ENCODE peak calls at places on chromosomes 6 and 20, in six cellular contexts. C is fibroblast of mammary gland, E is tibial artery, H is AG09309, O is heart left ventricle, V is body of pancreas. X is an unnamed sample.

GRCh38 chr20:6780414-6780813 is 12.9 kb downstream of the BMP2 start:
- DNase-seq in O (peak; percentile 27), C (no peak), V (peak; percentile 9), H (no peak), E (no peak), X (no peak)

GRCh38 chr20:3245156-3245555 is 6.2 kb upstream of the SLC4A11 start:
- DNase-seq in E (no peak), C (no peak), H (no peak), O (no peak), V (no peak), X (no peak)

GRCh38 chr20:50232651-50233324 is 42.2 kb downstream of the CEBPB start:
- DNase-seq in O (no peak), H (no peak), V (no peak), C (no peak), E (no peak), X (no peak)

GRCh38 chr6:27133281-27134227 is 113.9 kb upstream of the PRSS16 start:
- DNase-seq in V (peak; percentile 54), H (no peak), C (peak; percentile 81), O (peak; percentile 70), E (peak; percentile 38), X (no peak)

GRCh38 chr6:161033667-161034066 is 42.1 kb downstream of the MAP3K4 start:
- DNase-seq in O (no peak), V (no peak), H (no peak), E (no peak), C (peak; percentile 47), X (no peak)

GRCh38 chr20:46900826-46901225 is 6.2 kb downstream of the EYA2 start:
- DNase-seq in V (no peak), H (no peak), O (no peak), E (no peak), C (no peak), X (no peak)

GRCh38 chr6:3893487-3893886 is 44.3 kb downstream of the FAM50B start:
- DNase-seq in O (no peak), C (no peak), H (no peak), V (no peak), E (no peak), X (no peak)

GRCh38 chr20:62281161-62281933 is 21.4 kb upstream of the ADRM1 start:
- DNase-seq in H (no peak), V (no peak), O (no peak), E (no peak), C (no peak), X (no peak)

GRCh38 chr20:57808266-57808866 is 98.6 kb upstream of the PMEPA1 start:
- DNase-seq in E (no peak), H (no peak), C (no peak), V (no peak), O (no peak), X (no peak)

GRCh38 chr6:145244712-145245111 is 490.6 kb downstream of the EPM2A start:
- DNase-seq in C (peak; percentile 20), V (no peak), H (no peak), E (no peak), O (no peak), X (no peak)

GRCh38 chr6:32980488-32981038 is 12.2 kb downstream of the BRD2 start:
- DNase-seq in E (no peak), V (no peak), C (no peak), H (no peak), O (no peak), X (no peak)

GRCh38 chr6:6581014-6581413 is 7.5 kb upstream of the LY86 start:
- DNase-seq in C (no peak), E (no peak), O (no peak), V (no peak), H (no peak), X (no peak)

GRCh38 chr6:88263591-88263990 is 97.4 kb upstream of the CNR1 start:
- DNase-seq in H (no peak), C (peak; percentile 32), V (no peak), O (no peak), E (no peak), X (no peak)

GRCh38 chr6:107614828-107615227 is 124.9 kb downstream of the SOBP start:
- DNase-seq in E (no peak), C (no peak), O (no peak), H (no peak), V (no peak), X (no peak)

GRCh38 chr6:163608060-163608752 is 193.7 kb downstream of the QKI start:
- DNase-seq in E (no peak), O (no peak), H (no peak), V (no peak), C (no peak), X (no peak)

GRCh38 chr6:69416739-69417138 is 380.1 kb downstream of the LMBRD1 start:
- DNase-seq in C (peak; percentile 4), H (no peak), O (no peak), E (no peak), V (no peak), X (no peak)

GRCh38 chr6:44128020-44128917 is 915 bp downstream of the TMEM63B start:
- DNase-seq in E (peak; percentile 28), H (no peak), O (peak; percentile 62), V (peak; percentile 41), C (peak; percentile 10), X (no peak)

GRCh38 chr20:41138527-41139226 is 1.3 kb downstream of the PLCG1 start:
- DNase-seq in C (no peak), V (no peak), H (no peak), E (no peak), O (no peak), X (no peak)

GRCh38 chr20:3080939-3081388 is 3.6 kb downstream of the AVP start:
- DNase-seq in C (peak; percentile 88), H (no peak), E (peak; percentile 27), O (peak; percentile 89), V (peak; percentile 36), X (no peak)

GRCh38 chr6:107658920-107659879 is 164.9 kb downstream of the SCML4 start:
- DNase-seq in C (no peak), H (no peak), E (no peak), V (no peak), O (no peak), X (no peak)

GRCh38 chr20:54984104-54984448 is 508.7 kb downstream of the DOK5 start:
- DNase-seq in V (no peak), H (no peak), C (no peak), O (no peak), E (no peak), X (no peak)

GRCh38 chr20:54981181-54981580 is 505.8 kb downstream of the DOK5 start:
- DNase-seq in O (no peak), H (no peak), E (no peak), V (no peak), C (no peak), X (no peak)

GRCh38 chr20:54985100-54985499 is 509.7 kb downstream of the DOK5 start:
- DNase-seq in H (no peak), C (no peak), O (no peak), V (no peak), E (no peak), X (no peak)

GRCh38 chr20:54980321-54980960 is 505.0 kb downstream of the DOK5 start:
- DNase-seq in E (no peak), C (peak; percentile 10), V (no peak), H (no peak), O (no peak), X (no peak)
- TF ChIP-seq CTCF in E (peak; percentile 10), C (peak; percentile 41), V (peak; percentile 27), H (no peak), O (no peak), X (no peak)

GRCh38 chr6:148790817-148791216 is 44.0 kb downstream of the UST start:
- DNase-seq in E (no peak), C (no peak), V (no peak), O (no peak), H (no peak), X (no peak)

GRCh38 chr6:148793721-148794120 is 46.9 kb downstream of the UST start:
- DNase-seq in V (no peak), E (no peak), O (no peak), C (peak; percentile 28), H (no peak), X (no peak)

GRCh38 chr6:148791372-148791771 is 44.5 kb downstream of the UST start:
- DNase-seq in E (no peak), V (no peak), H (no peak), O (no peak), C (no peak), X (no peak)

GRCh38 chr6:148790404-148790803 is 43.6 kb downstream of the UST start:
- DNase-seq in E (no peak), C (no peak), H (no peak), O (no peak), V (no peak), X (no peak)

DNA sequence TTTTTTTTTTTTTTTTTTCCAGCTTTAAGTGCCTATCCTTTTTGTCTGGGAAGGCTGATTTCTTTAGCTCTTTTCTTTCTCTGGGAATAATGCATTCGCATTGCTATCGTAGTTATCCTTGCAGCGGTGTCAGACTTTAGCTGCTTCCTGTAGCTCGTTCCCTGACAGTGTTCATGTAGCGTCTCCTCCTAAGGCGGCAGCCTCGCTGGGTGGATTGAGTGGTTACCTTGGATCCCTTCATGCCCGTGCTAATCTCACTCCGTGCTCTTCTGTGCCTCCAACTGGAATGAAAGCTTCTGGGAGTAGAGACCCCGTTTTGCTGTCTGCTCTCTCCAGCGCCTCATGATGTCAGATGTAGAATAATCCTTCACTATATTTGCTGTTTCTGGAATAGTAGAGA is 43.2 kb downstream of the UST start:
- DNase-seq in E (no peak), H (no peak), C (no peak), V (no peak), O (no peak), X (no peak)
- H3K4me3 ChIP-seq in E (no peak overlapping the region), H (no peak overlapping the region), C (no peak overlapping the region), V (no peak overlapping the region), O (no peak overlapping the region), X (no peak overlapping the region)

DNA sequence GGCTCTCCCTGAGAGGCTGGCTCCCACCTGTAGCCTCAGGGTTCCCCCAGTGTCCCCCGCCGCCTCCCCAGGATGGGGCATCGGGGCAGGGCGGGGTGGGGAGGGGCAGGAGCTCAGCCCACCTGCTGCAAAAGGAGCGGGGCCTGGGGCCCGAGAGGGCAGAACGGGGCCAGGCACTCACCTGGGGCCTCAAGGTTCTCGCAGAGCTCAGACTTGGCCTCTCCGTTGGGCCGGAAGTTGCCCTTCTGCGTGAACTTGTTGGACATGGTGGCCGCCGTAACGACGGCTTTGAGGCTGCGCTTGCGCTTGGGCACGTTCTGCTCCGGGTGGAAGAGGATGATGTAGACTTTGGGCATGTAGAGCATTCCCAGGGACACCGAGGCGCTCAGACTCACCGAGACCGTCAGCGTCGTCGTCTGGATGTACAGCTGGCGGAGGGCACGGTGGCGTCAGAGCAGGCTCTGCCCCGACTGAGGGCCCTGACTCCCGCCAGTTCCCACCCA is 117.9 kb downstream of the GRM4 start:
- DNase-seq in H (no peak), C (no peak), V (no peak), O (no peak), E (no peak), X (no peak)
- TF ChIP-seq CTCF in H (no peak), C (no peak), V (no peak), O (no peak), E (no peak), X (no peak)

DNA sequence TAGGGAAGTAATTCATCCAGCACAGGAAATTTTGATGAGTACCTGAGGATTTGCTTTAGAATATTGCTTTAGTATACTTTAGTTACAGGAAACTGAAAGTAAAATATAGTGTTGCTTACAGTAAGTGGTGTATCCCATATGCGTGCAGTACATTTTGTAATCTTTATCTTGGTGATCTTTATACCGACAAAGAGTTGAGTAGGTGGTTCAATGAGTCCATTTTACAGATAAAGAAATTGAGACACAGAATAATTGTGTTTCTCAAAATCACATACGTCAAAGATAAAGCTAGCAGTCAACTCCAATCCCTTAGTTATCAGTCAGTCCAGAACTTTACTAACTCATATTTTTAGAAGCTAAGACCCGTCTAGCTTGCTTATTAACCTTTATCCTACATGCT is 65.8 kb upstream of the E2F3 start:
- DNase-seq in C (no peak), H (no peak), V (no peak), O (no peak), E (no peak), X (no peak)
- H3K4me3 ChIP-seq in C (no peak overlapping the region), H (no peak overlapping the region), V (no peak overlapping the region), O (no peak overlapping the region), E (no peak overlapping the region), X (no peak overlapping the region)